ENCODE peak calls at places on chromosomes 2 and 18, in four cellular contexts. One of them, this sample, is unnamed.

GRCh38 chr2:105712166-105712915 is 32.4 kb upstream of the NCK2 start:
- DNase-seq in GM12878: no peak
- DNase-seq in WTC11: no peak
- DNase-seq in HepG2: peak
- DNase-seq in this sample: no peak

GRCh38 chr2:11342561-11343343 is 1.7 kb downstream of the ROCK2 start:
- DNase-seq in GM12878: no peak
- DNase-seq in WTC11: no peak
- DNase-seq in HepG2: peak
- DNase-seq in this sample: no peak

GRCh38 chr2:174338155-174338495 is 3.4 kb downstream of the SP9 start:
- DNase-seq in GM12878: no peak
- DNase-seq in WTC11: no peak
- DNase-seq in HepG2: no peak
- DNase-seq in this sample: no peak

GRCh38 chr2:144470819-144471218 is 49.1 kb downstream of the ZEB2 start:
- DNase-seq in GM12878: no peak
- DNase-seq in WTC11: no peak
- DNase-seq in HepG2: no peak
- DNase-seq in this sample: no peak

GRCh38 chr2:170932166-170932565 is 3.1 kb downstream of the GORASP2 start:
- DNase-seq in GM12878: no peak
- DNase-seq in WTC11: no peak
- DNase-seq in HepG2: no peak
- DNase-seq in this sample: no peak

GRCh38 chr2:26776195-26776594 is 9.7 kb upstream of the CENPA start:
- DNase-seq in GM12878: no peak
- DNase-seq in WTC11: no peak
- DNase-seq in HepG2: no peak
- DNase-seq in this sample: no peak

GRCh38 chr2:104758199-104758620 is 95.7 kb upstream of the POU3F3 start:
- DNase-seq in GM12878: no peak
- DNase-seq in WTC11: peak
- DNase-seq in HepG2: no peak
- DNase-seq in this sample: no peak

GRCh38 chr2:73225513-73226360 is 7.3 kb downstream of the PRADC1 start:
- DNase-seq in GM12878: no peak
- DNase-seq in WTC11: no peak
- DNase-seq in HepG2: no peak
- DNase-seq in this sample: no peak

GRCh38 chr2:200862532-200863000 is 1.9 kb downstream of the CLK1 start:
- DNase-seq in GM12878: peak
- DNase-seq in WTC11: no peak
- DNase-seq in HepG2: peak
- DNase-seq in this sample: no peak

GRCh38 chr2:37096568-37096967 is 12.2 kb downstream of the GPATCH11 start:
- DNase-seq in GM12878: no peak
- DNase-seq in WTC11: no peak
- DNase-seq in HepG2: no peak
- DNase-seq in this sample: no peak

GRCh38 chr2:223247136-223247535 is 195.1 kb downstream of the KCNE4 start:
- DNase-seq in GM12878: no peak
- DNase-seq in WTC11: no peak
- DNase-seq in HepG2: peak
- DNase-seq in this sample: peak

GRCh38 chr2:8281950-8282857 is 399.7 kb upstream of the ID2 start:
- DNase-seq in GM12878: no peak
- DNase-seq in WTC11: no peak
- DNase-seq in HepG2: no peak
- DNase-seq in this sample: no peak

GRCh38 chr2:233186851-233187250 is 64.6 kb upstream of the ATG16L1 start:
- DNase-seq in GM12878: no peak
- DNase-seq in WTC11: no peak
- DNase-seq in HepG2: no peak
- DNase-seq in this sample: no peak

GRCh38 chr2:152568566-152568965 is 148.7 kb downstream of the PRPF40A start:
- DNase-seq in GM12878: no peak
- DNase-seq in WTC11: no peak
- DNase-seq in HepG2: no peak
- DNase-seq in this sample: no peak

GRCh38 chr2:171490577-171490976 is 31.7 kb upstream of the CYBRD1 start:
- DNase-seq in GM12878: no peak
- DNase-seq in WTC11: no peak
- DNase-seq in HepG2: no peak
- DNase-seq in this sample: no peak

DNA sequence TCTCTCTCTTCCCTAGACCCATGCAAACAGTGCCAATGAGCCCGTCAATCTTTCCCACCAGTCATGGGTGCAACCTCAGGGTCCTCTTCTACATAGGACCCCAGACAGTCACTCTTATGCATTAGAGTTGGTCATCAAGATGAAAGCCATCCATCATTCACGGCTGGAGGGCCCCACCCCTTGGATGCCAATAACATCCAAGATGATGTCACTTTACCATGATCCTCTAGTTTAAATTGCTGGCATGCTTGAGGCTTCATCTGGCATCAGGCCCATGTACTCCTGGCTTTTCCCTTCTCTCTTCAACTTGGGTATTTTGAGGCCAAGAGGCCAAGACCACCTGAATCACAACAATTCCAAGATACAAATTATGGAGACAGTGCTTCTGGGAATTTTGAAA is 91.1 kb upstream of the MAPK4 start:
- DNase-seq in GM12878: no peak
- DNase-seq in WTC11: no peak
- DNase-seq in HepG2: no peak
- DNase-seq in this sample: no peak
- TF ChIP-seq TCF7 in GM12878: no peak
- TF ChIP-seq TCF7 in WTC11: no peak
- TF ChIP-seq TCF7 in HepG2: no peak
- TF ChIP-seq TCF7 in this sample: no peak

GRCh38 chr2:240435457-240435954 is at the start of gene GPC1:
- DNase-seq in GM12878: no peak
- DNase-seq in WTC11: peak
- DNase-seq in HepG2: peak
- DNase-seq in this sample: peak
- TF ChIP-seq TCF7 in GM12878: no peak
- TF ChIP-seq TCF7 in WTC11: no peak
- TF ChIP-seq TCF7 in HepG2: no peak
- TF ChIP-seq TCF7 in this sample: no peak

GRCh38 chr18:62788891-62789290 is 73.5 kb downstream of the PHLPP1 start:
- DNase-seq in GM12878: no peak
- DNase-seq in WTC11: no peak
- DNase-seq in HepG2: no peak
- DNase-seq in this sample: no peak
- TF ChIP-seq TCF7 in GM12878: no peak
- TF ChIP-seq TCF7 in WTC11: no peak
- TF ChIP-seq TCF7 in HepG2: no peak
- TF ChIP-seq TCF7 in this sample: no peak

GRCh38 chr18:3594760-3595241 is 144.8 kb downstream of the TGIF1 start:
- DNase-seq in GM12878: no peak
- DNase-seq in WTC11: no peak
- DNase-seq in HepG2: peak
- DNase-seq in this sample: peak

GRCh38 chr18:3597159-3597977 is 147.4 kb downstream of the TGIF1 start:
- DNase-seq in GM12878: no peak
- DNase-seq in WTC11: no peak
- DNase-seq in HepG2: no peak
- DNase-seq in this sample: no peak

GRCh38 chr18:3595282-3596273 is 145.6 kb downstream of the TGIF1 start:
- DNase-seq in GM12878: peak
- DNase-seq in WTC11: no peak
- DNase-seq in HepG2: peak
- DNase-seq in this sample: peak

GRCh38 chr18:3593904-3594759 is 144.2 kb downstream of the TGIF1 start:
- DNase-seq in GM12878: peak
- DNase-seq in WTC11: peak
- DNase-seq in HepG2: peak
- DNase-seq in this sample: peak

DNA sequence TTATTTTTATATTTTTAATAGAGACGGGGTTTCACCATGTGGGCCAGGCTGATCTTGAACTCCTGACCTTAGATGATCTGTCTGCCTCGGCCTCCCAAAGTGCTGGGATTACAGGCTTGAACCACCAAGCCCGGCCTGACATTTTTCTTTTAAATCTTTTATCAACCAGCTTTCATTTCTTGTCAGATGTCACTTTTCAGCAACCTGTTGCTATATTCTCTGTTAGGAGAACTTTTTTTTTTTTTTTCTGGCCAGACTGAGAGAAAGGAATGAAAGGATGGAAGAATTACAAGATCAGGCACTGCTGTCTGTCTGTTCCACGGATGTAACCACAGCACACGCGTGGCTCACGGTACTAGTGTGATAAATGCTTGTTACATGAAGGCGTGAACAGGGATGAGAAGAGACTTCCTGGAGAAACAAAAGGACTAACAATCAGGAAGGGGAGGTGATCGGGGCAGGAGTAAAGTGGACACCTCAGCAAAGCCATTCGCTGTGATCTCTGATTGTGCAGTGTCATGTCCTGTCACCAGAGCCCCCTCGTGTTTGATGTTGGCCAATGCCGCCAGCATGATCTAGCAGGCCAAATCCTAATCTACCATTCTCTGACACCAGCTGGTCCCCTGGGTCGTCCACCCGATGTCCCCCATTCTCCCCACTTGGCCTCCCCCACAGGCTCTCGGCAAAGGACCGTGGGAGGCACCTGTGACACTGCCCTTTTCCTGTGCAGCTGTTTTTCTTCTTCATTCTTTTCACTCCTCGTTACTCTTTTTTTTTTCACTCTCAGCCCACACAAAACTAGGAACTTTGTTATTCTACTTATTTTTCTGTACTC is 146.6 kb downstream of the TGIF1 start:
- DNase-seq in GM12878: no peak
- DNase-seq in WTC11: no peak
- DNase-seq in HepG2: peak
- DNase-seq in this sample: peak
- TF ChIP-seq TCF7 in GM12878: no peak
- TF ChIP-seq TCF7 in WTC11: no peak
- TF ChIP-seq TCF7 in HepG2: peak
- TF ChIP-seq TCF7 in this sample: no peak

DNA sequence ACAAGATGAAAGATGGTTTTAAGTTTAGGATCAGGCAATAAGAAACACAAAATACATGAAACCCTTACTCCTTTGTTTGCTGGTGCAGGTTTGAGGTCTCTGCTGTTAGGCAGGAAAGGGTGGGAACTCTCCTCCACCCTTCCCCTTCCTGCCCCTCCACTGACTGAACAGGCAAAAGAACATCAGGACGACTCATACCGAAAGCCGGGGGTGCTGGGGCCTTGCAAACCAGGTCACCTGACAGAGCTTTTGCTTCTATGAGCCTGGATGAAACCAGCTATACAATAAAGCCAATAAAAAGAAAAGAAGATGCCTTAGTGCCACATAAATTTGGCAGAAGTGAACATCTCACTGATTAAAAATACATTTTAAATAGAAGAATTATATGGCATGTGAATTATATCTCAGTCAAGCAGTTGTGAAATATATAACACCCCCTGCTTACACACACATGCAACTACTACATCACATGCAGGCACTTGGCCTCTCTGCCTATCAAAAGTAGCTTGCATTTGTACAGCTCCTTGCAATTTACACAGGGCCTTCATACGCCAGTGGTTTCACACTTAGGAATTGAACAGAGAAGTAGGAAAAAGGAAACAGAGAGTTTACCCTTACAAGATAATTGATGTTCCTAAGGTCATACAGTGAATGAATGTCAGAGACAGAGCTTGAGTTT is 215.1 kb upstream of the TRIB2 start:
- DNase-seq in GM12878: peak
- DNase-seq in WTC11: no peak
- DNase-seq in HepG2: no peak
- DNase-seq in this sample: no peak
- TF ChIP-seq TCF7 in GM12878: no peak
- TF ChIP-seq TCF7 in WTC11: no peak
- TF ChIP-seq TCF7 in HepG2: no peak
- TF ChIP-seq TCF7 in this sample: no peak

This sample was measured in K562.